ENCODE peak calls at places on chromosomes 5 and 9, in five cellular contexts. G is spleen, E is prostate gland, C is A549, K is IMR-90. P is an unnamed sample.

GRCh38 chr9:134365791-134366222 is 39.6 kb downstream of the RXRA start:
- DNase-seq in K (no peak), G (no peak), E (peak), C (peak), P (no peak)

GRCh38 chr5:95728494-95729114 is 2.5 kb upstream of the RHOBTB3 start:
- DNase-seq in G (no peak), C (no peak), E (no peak), K (no peak), P (no peak)

GRCh38 chr5:159097461-159098284 is 2.0 kb downstream of the EBF1 start:
- DNase-seq in G (peak), E (no peak), C (no peak), K (peak), P (no peak)

GRCh38 chr5:112570708-112571448 is 151.8 kb upstream of the EPB41L4A start:
- DNase-seq in G (no peak), E (no peak), K (no peak), C (no peak), P (no peak)

GRCh38 chr5:167870055-167870454 is 421.4 kb upstream of the WWC1 start:
- DNase-seq in C (no peak), K (no peak), G (no peak), E (no peak), P (no peak)

GRCh38 chr9:129677456-129677855 is 12.0 kb downstream of the PRRX2 start:
- DNase-seq in E (no peak), G (no peak), K (no peak), C (no peak), P (no peak)

GRCh38 chr5:16578474-16578883 is 38.3 kb downstream of the RETREG1 start:
- DNase-seq in E (no peak), G (no peak), C (no peak), K (no peak), P (no peak)

GRCh38 chr5:9455826-9456434 is 89.9 kb downstream of the SEMA5A start:
- DNase-seq in E (no peak), C (no peak), G (no peak), K (no peak), P (no peak)

GRCh38 chr5:119327018-119327417 is 28.8 kb upstream of the TNFAIP8 start:
- DNase-seq in E (no peak), G (no peak), C (no peak), K (peak), P (no peak)

GRCh38 chr9:115615821-115616665 is 498.1 kb upstream of the TNC start:
- DNase-seq in E (no peak), C (peak), G (no peak), K (peak), P (no peak)

GRCh38 chr9:117671468-117671867 is 32.7 kb upstream of the TLR4 start:
- DNase-seq in C (no peak), G (no peak), E (no peak), K (no peak), P (no peak)

GRCh38 chr9:136342191-136343120 is 15.1 kb downstream of the GPSM1 start:
- DNase-seq in E (peak), K (peak), C (peak), G (peak), P (peak)

GRCh38 chr5:93107828-93108520 is 473.0 kb downstream of the NR2F1-AS1 start:
- DNase-seq in E (no peak), C (no peak), K (no peak), G (no peak), P (no peak)

GRCh38 chr9:120394058-120394669 is 185.8 kb downstream of the CDK5RAP2 start:
- DNase-seq in K (peak), C (no peak), E (no peak), G (no peak), P (no peak)

GRCh38 chr5:135890867-135891266 is 4.8 kb downstream of the IL9 start:
- DNase-seq in K (no peak), E (no peak), G (no peak), C (no peak), P (no peak)

GRCh38 chr5:73119492-73120157 is 750 bp upstream of the TMEM171 start:
- DNase-seq in K (no peak), G (peak), E (no peak), C (peak), P (peak)

GRCh38 chr9:134562146-134562753 is 79.4 kb upstream of the COL5A1 start:
- DNase-seq in C (no peak), G (no peak), E (no peak), K (peak), P (no peak)

GRCh38 chr5:107147584-107147983 is 523.2 kb downstream of the EFNA5 start:
- DNase-seq in C (no peak), K (no peak), E (no peak), G (no peak), P (no peak)

GRCh38 chr9:115930472-115930871 is 223.1 kb upstream of the PAPPA start:
- DNase-seq in G (no peak), K (peak), E (no peak), C (no peak), P (no peak)

GRCh38 chr5:15794117-15794985 is 294.4 kb downstream of the FBXL7 start:
- DNase-seq in G (no peak), E (no peak), K (peak), C (no peak), P (no peak)

GRCh38 chr5:171405615-171406014 is 13.8 kb upstream of the FGF18 start:
- DNase-seq in K (peak), G (no peak), C (peak), E (no peak), P (no peak)

GRCh38 chr9:85514256-85514655 is 227.5 kb downstream of the AGTPBP1 start:
- DNase-seq in G (no peak), K (no peak), C (no peak), E (no peak), P (no peak)

GRCh38 chr5:40124367-40124766 is 555.3 kb upstream of the PTGER4 start:
- DNase-seq in G (no peak), K (no peak), C (peak), E (no peak), P (no peak)

GRCh38 chr9:130128251-130128650 is 44.0 kb upstream of the NCS1 start:
- DNase-seq in K (no peak), C (no peak), G (peak), E (no peak), P (no peak)

GRCh38 chr5:142551242-142552067 is 134.4 kb downstream of the FGF1 start:
- DNase-seq in G (no peak), E (no peak), K (peak), C (no peak), P (no peak)

GRCh38 chr9:132651259-132651658 is 18.5 kb downstream of the DDX31 start:
- DNase-seq in G (no peak), K (peak), C (peak), E (peak), P (peak)

GRCh38 chr9:15513335-15513734 is 2.6 kb upstream of the PSIP1 start:
- DNase-seq in K (no peak), E (no peak), G (no peak), C (peak), P (no peak)

GRCh38 chr5:93186031-93186682 is 394.9 kb downstream of the NR2F1-AS1 start:
- DNase-seq in C (peak), K (peak), E (no peak), G (no peak), P (no peak)

GRCh38 chr5:1176473-1177391 is 24.7 kb upstream of the SLC6A19 start:
- DNase-seq in E (no peak), G (no peak), K (no peak), C (no peak), P (no peak)

GRCh38 chr5:138240690-138241385 is 27.7 kb upstream of the CDC23 start:
- DNase-seq in E (no peak), G (peak), K (no peak), C (no peak), P (no peak)

GRCh38 chr9:126327750-126328120 is 1.1 kb downstream of the MVB12B start:
- DNase-seq in E (no peak), G (no peak), K (no peak), C (no peak), P (no peak)

GRCh38 chr5:158261669-158262367 is 402.9 kb upstream of the CLINT1 start:
- DNase-seq in C (no peak), K (no peak), G (no peak), E (no peak), P (no peak)

GRCh38 chr5:69004127-69004526 is 89.7 kb upstream of the SLC30A5 start:
- DNase-seq in K (no peak), E (no peak), C (no peak), G (no peak), P (no peak)

GRCh38 chr9:136566899-136567298 is 21.1 kb upstream of the NOTCH1 start:
- DNase-seq in G (no peak), C (no peak), E (no peak), K (no peak), P (peak)

GRCh38 chr5:151234476-151235238 is 10.8 kb upstream of the CCDC69 start:
- DNase-seq in E (peak), C (peak), G (peak), K (peak), P (peak)

GRCh38 chr9:93557366-93558137 is 18.8 kb upstream of the PHF2 start:
- DNase-seq in E (no peak), C (no peak), K (no peak), G (no peak), P (no peak)

GRCh38 chr9:91799113-91799735 is 150.8 kb downstream of the ROR2 start:
- DNase-seq in C (no peak), K (no peak), G (no peak), E (no peak), P (peak)

GRCh38 chr9:83569326-83569725 is 31.1 kb upstream of the FRMD3 start:
- DNase-seq in K (no peak), G (no peak), E (no peak), C (no peak), P (no peak)
- TF ChIP-seq POLR2A in K (no peak), G (no peak), E (no peak), C (no peak), P (no peak)

GRCh38 chr9:89483592-89484474 is 14.1 kb downstream of the SEMA4D start:
- DNase-seq in G (peak), C (no peak), K (no peak), E (no peak), P (no peak)
- TF ChIP-seq POLR2A in G (no peak), C (no peak), K (no peak), E (no peak), P (no peak)

DNA sequence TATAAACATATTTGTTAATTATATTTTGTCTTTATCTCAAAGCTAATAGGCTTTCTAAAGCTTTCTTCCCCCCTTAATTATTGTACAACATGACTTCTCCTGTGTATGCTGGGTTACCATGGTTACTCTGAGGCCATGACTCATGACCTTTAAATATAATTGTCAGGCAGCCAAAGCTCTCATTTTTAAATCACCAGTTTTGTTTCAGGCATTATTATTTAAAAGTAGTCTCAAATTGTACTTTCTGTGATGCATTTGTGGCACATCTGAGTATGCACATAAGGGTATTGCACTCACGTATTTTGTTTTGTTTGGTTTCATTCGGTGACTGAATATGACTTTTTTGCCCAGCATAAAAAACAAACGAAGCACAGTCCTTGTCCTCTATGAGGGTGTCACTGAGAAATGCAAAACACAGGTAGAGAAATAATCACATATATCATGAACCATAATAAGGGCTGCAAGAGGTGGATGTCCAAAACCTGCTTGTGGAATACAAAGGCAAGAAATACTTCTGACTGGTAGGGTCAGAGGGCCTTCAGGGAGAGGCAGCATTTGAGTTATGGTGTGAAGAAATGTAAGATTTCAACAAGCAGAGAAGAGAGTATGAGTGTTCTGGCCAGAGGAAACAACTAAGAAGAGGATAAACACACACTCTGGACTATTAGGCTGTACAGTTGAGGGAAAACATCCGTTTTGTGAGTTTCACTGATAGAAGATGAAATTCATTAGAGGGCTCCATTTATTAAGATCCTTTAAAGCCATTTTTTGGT is 2.1 kb downstream of the CCDC192 start:
- DNase-seq in C (peak), K (peak), E (no peak), G (no peak), P (peak)
- TF ChIP-seq POLR2A in C (no peak), K (no peak), E (no peak), G (no peak), P (no peak)

GRCh38 chr9:112012026-112012902 is 115.7 kb downstream of the UGCG start:
- DNase-seq in C (peak), G (no peak), K (peak), E (peak), P (peak)
- TF ChIP-seq POLR2A in C (no peak), G (no peak), K (no peak), E (no peak), P (no peak)

P was measured in thyroid gland.